ENCODE peak calls at places on chromosome 11, in four cellular contexts. L, O, M and H are unnamed samples.

GRCh38 chr11:43393765-43394355 is 35.1 kb downstream of the TTC17 start:
- DNase-seq in L (peak; percentile 20), O (peak; percentile 75), M (peak; percentile 62), H (no peak)

GRCh38 chr11:74570266-74571061 is 21.9 kb upstream of the POLD3 start:
- DNase-seq in L (no peak), O (peak; percentile 56), M (no peak), H (no peak)

GRCh38 chr11:3093281-3094191 is 36.3 kb upstream of the CARS1 start:
- DNase-seq in L (no peak), O (peak; percentile 25), M (peak; percentile 52), H (no peak)

GRCh38 chr11:96144553-96144952 is 198.4 kb downstream of the MAML2 start:
- DNase-seq in L (no peak), O (no peak), M (no peak), H (no peak)

GRCh38 chr11:66617148-66617814 is 851 bp downstream of the RBM14 start:
- DNase-seq in L (peak; percentile 80), O (no peak), M (no peak), H (no peak)

GRCh38 chr11:59756845-59757244 is 1.7 kb downstream of the STX3 start:
- DNase-seq in L (no peak), O (peak; percentile 60), M (no peak), H (no peak)

GRCh38 chr11:130131957-130132850 is 27.4 kb upstream of the ST14 start:
- DNase-seq in L (no peak), O (peak; percentile 41), M (no peak), H (no peak)

GRCh38 chr11:76158394-76159302 is 47.7 kb downstream of the WNT11 start:
- DNase-seq in L (no peak), O (no peak), M (peak; percentile 39), H (no peak)

GRCh38 chr11:1881442-1882264 is 10.0 kb downstream of the PRR33 start:
- DNase-seq in L (peak; percentile 79), O (no peak), M (peak; percentile 56), H (no peak)

GRCh38 chr11:47468598-47469214 is 19.8 kb upstream of the RAPSN start:
- DNase-seq in L (no peak), O (no peak), M (no peak), H (no peak)

GRCh38 chr11:124798991-124799383 is 1.2 kb downstream of the MSANTD2 start:
- DNase-seq in L (no peak), O (no peak), M (no peak), H (no peak)

GRCh38 chr11:61764606-61765260 is 12.3 kb downstream of the MYRF start:
- DNase-seq in L (no peak), O (peak; percentile 87), M (no peak), H (no peak)

GRCh38 chr11:119316729-119317591 is at the start of gene MCAM:
- DNase-seq in L (peak; percentile 50), O (no peak), M (no peak), H (peak; percentile 73)

GRCh38 chr11:66851698-66852465 is 5.0 kb upstream of the LRFN4 start:
- DNase-seq in L (no peak), O (no peak), M (peak; percentile 49), H (no peak)

GRCh38 chr11:102118937-102119336 is 8.7 kb downstream of the YAP1 start:
- DNase-seq in L (no peak), O (no peak), M (no peak), H (no peak)

GRCh38 chr11:68142028-68142412 is 20.8 kb upstream of the CHKA start:
- DNase-seq in L (no peak), O (peak; percentile 85), M (peak; percentile 75), H (no peak)

GRCh38 chr11:79493555-79494171 is 52.8 kb upstream of the TENM4 start:
- DNase-seq in L (peak; percentile 59), O (peak; percentile 72), M (peak; percentile 84), H (peak; percentile 82)

GRCh38 chr11:46668480-46669085 is 31.8 kb downstream of the ARHGAP1 start:
- DNase-seq in L (no peak), O (no peak), M (no peak), H (no peak)

GRCh38 chr11:130323452-130324448 is 9.0 kb upstream of the ZBTB44 start:
- DNase-seq in L (no peak), O (no peak), M (no peak), H (no peak)

GRCh38 chr11:1890856-1891830 is 552 bp downstream of the PRR33 start:
- DNase-seq in L (no peak), O (no peak), M (no peak), H (peak; percentile 65)

GRCh38 chr11:74714904-74715303 is 16.3 kb downstream of the CHRDL2 start:
- DNase-seq in L (no peak), O (no peak), M (no peak), H (no peak)

GRCh38 chr11:47886096-47886495 is 37.9 kb upstream of the NUP160 start:
- DNase-seq in L (no peak), O (no peak), M (no peak), H (no peak)

GRCh38 chr11:44629732-44630345 is 64.4 kb downstream of the CD82 start:
- DNase-seq in L (no peak), O (peak; percentile 3), M (no peak), H (peak; percentile 32)

GRCh38 chr11:61890536-61891330 is 612 bp downstream of the FADS3 start:
- DNase-seq in L (peak; percentile 50), O (no peak), M (peak; percentile 73), H (no peak)

GRCh38 chr11:111765320-111765983 is 737 bp downstream of the PPP2R1B start:
- DNase-seq in L (no peak), O (no peak), M (peak; percentile 77), H (no peak)

GRCh38 chr11:85626496-85626895 is 648 bp downstream of the DLG2 start:
- DNase-seq in L (no peak), O (peak; percentile 34), M (no peak), H (no peak)

GRCh38 chr11:40306938-40307548 is 1152.4 kb downstream of the LRRC4C start:
- DNase-seq in L (no peak), O (no peak), M (no peak), H (no peak)

GRCh38 chr11:123509737-123510578 is 79.9 kb downstream of the GRAMD1B start:
- DNase-seq in L (no peak), O (no peak), M (no peak), H (peak; percentile 81)

GRCh38 chr11:567629-568258 is 7.0 kb downstream of the RASSF7 start:
- DNase-seq in L (no peak), O (no peak), M (peak; percentile 54), H (no peak)

GRCh38 chr11:132186699-132187098 is 816.3 kb downstream of the NTM start:
- DNase-seq in L (no peak), O (no peak), M (no peak), H (no peak)

GRCh38 chr11:2837096-2837601 is 48.4 kb downstream of the CDKN1C start:
- DNase-seq in L (peak; percentile 73), O (peak; percentile 82), M (no peak), H (no peak)

GRCh38 chr11:115674176-115674575 is 170.0 kb upstream of the CADM1 start:
- DNase-seq in L (no peak), O (no peak), M (no peak), H (no peak)

GRCh38 chr11:35763301-35763700 is 100.7 kb downstream of the TRIM44 start:
- DNase-seq in L (no peak), O (no peak), M (no peak), H (no peak)

GRCh38 chr11:121018746-121019145 is 5.2 kb upstream of the TBCEL start:
- DNase-seq in L (no peak), O (no peak), M (no peak), H (no peak)

GRCh38 chr11:113493205-113493604 is 18.0 kb upstream of the DRD2 start:
- DNase-seq in L (no peak), O (no peak), M (no peak), H (no peak)

GRCh38 chr11:1963864-1964263 is 16.7 kb downstream of the MRPL23 start:
- DNase-seq in L (no peak), O (no peak), M (no peak), H (no peak)

GRCh38 chr11:37465221-37465620 is 867.2 kb upstream of the RAG2 start:
- DNase-seq in L (no peak), O (no peak), M (no peak), H (no peak)

GRCh38 chr11:117928818-117929567 is at the start of gene TMPRSS13:
- DNase-seq in L (no peak), O (no peak), M (peak; percentile 21), H (no peak)
- TF ChIP-seq CTCF in L (no peak), O (no peak), M (no peak), H (no peak)

GRCh38 chr11:72430743-72431570 is 3.4 kb downstream of the CLPB start:
- DNase-seq in L (peak; percentile 22), O (peak; percentile 47), M (no peak), H (no peak)
- TF ChIP-seq CTCF in L (peak; percentile 83), O (peak; percentile 67), M (peak; percentile 28), H (peak; percentile 88)

DNA sequence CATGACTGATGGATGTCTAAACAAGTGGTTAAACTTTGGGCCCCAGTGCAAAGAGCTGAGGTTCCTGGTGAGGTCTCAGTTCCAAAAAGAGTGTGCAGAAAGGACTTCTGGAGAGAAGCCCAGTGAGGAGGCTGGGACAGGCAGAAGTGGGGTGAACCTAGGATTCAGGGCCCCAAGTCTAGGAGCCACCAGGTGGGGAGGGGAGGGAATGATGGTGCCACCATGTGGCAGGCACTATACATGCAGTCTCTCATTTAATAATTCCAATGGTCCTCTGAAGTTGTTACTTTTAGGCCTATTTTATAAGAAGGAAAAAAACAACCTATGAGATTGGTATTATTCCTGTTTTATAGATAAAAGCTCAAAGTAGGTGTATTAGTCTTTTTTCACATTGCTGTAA is 102.0 kb downstream of the INSC start:
- DNase-seq in L (no peak), O (no peak), M (no peak), H (no peak)
- TF ChIP-seq CTCF in L (no peak), O (no peak), M (no peak), H (peak; percentile 60)

GRCh38 chr11:9799901-9800300 is 136.0 kb downstream of the SWAP70 start:
- DNase-seq in L (no peak), O (no peak), M (no peak), H (no peak)
- TF ChIP-seq CTCF in L (no peak), O (no peak), M (no peak), H (no peak)

GRCh38 chr11:11901917-11902316 is 60.1 kb downstream of the USP47 start:
- DNase-seq in L (no peak), O (no peak), M (no peak), H (no peak)

GRCh38 chr11:11894486-11894885 is 52.7 kb downstream of the USP47 start:
- DNase-seq in L (no peak), O (no peak), M (no peak), H (no peak)

GRCh38 chr11:11898648-11899047 is 56.9 kb downstream of the USP47 start:
- DNase-seq in L (no peak), O (no peak), M (no peak), H (no peak)

GRCh38 chr11:11895672-11896071 is 53.9 kb downstream of the USP47 start:
- DNase-seq in L (no peak), O (no peak), M (no peak), H (no peak)

GRCh38 chr11:11899401-11899800 is 57.6 kb downstream of the USP47 start:
- DNase-seq in L (no peak), O (no peak), M (no peak), H (no peak)
- TF ChIP-seq CTCF in L (no peak), O (no peak), M (no peak), H (peak; percentile 27)

GRCh38 chr11:126573325-126574076 is 218.0 kb downstream of the ST3GAL4 start:
- DNase-seq in L (no peak), O (no peak), M (no peak), H (no peak)
- TF ChIP-seq CTCF in L (no peak), O (no peak), M (no peak), H (peak; percentile 60)

GRCh38 chr11:72353861-72354260 is 80.5 kb downstream of the CLPB start:
- DNase-seq in L (no peak), O (peak; percentile 28), M (no peak), H (no peak)
- TF ChIP-seq CTCF in L (no peak), O (no peak), M (no peak), H (peak; percentile 33)

GRCh38 chr11:104333977-104334376 is 170.0 kb upstream of the PDGFD start:
- DNase-seq in L (no peak), O (no peak), M (no peak), H (no peak)
- TF ChIP-seq CTCF in L (no peak), O (no peak), M (no peak), H (peak; percentile 62)